ENCODE peak calls at places on chromosomes 13 and 19, in seven cellular contexts. F is H9, R is heart left ventricle, N is fibroblast of lung, T is adrenal gland, B is AG04450, K is thoracic aorta. M is an unnamed sample.

GRCh38 chr13:60211548-60211947 is 47.8 kb upstream of the DIAPH3 start:
- DNase-seq in F (no peak), K (no peak), T (no peak), B (no peak), N (no peak), R (no peak), M (no peak)

GRCh38 chr13:110130431-110130830 is 176.5 kb downstream of the COL4A1 start:
- DNase-seq in F (no peak), R (no peak), B (no peak), K (no peak), N (no peak), T (no peak), M (no peak)

GRCh38 chr13:112114391-112114790 is 47.4 kb downstream of the SOX1 start:
- DNase-seq in R (no peak), F (no peak), N (no peak), B (no peak), T (no peak), K (no peak), M (no peak)

GRCh38 chr13:111371211-111371610 is 50.8 kb downstream of the TEX29 start:
- DNase-seq in F (no peak), R (no peak), K (no peak), N (peak), T (no peak), B (no peak), M (peak)

GRCh38 chr13:37139356-37139755 is 33.9 kb upstream of the CSNK1A1L start:
- DNase-seq in K (no peak), F (no peak), T (no peak), R (no peak), N (no peak), B (no peak), M (no peak)

GRCh38 chr19:35264281-35265125 is 4.3 kb upstream of the USF2 start:
- DNase-seq in F (peak), T (peak), B (no peak), K (no peak), N (no peak), R (no peak), M (no peak)

GRCh38 chr19:11194657-11195056 is 2.7 kb downstream of the KANK2 start:
- DNase-seq in K (no peak), R (no peak), T (no peak), F (no peak), N (peak), B (no peak), M (no peak)

GRCh38 chr13:31781064-31781463 is 41.7 kb downstream of the RXFP2 start:
- DNase-seq in B (no peak), R (no peak), K (no peak), T (no peak), F (no peak), N (no peak), M (no peak)

GRCh38 chr13:30726192-30726591 is 9.2 kb upstream of the ALOX5AP start:
- DNase-seq in R (no peak), K (no peak), N (no peak), T (no peak), F (no peak), B (no peak), M (no peak)

GRCh38 chr19:52270266-52270885 is 989 bp downstream of the ZNF766 start:
- DNase-seq in R (no peak), K (no peak), N (no peak), B (no peak), F (no peak), T (no peak), M (peak)

GRCh38 chr13:48185018-48185417 is 48.0 kb upstream of the ITM2B start:
- DNase-seq in B (no peak), R (no peak), T (no peak), N (peak), K (no peak), F (no peak), M (no peak)

GRCh38 chr13:79779761-79780160 is 298.8 kb downstream of the NDFIP2 start:
- DNase-seq in K (no peak), R (no peak), B (no peak), F (no peak), T (peak), N (peak), M (peak)

GRCh38 chr13:109862627-109863026 is 76.2 kb upstream of the IRS2 start:
- DNase-seq in N (peak), R (no peak), F (no peak), K (no peak), B (no peak), T (no peak), M (no peak)

GRCh38 chr19:23062921-23063320 is 53.9 kb upstream of the ZNF730 start:
- DNase-seq in R (no peak), K (no peak), T (no peak), F (no peak), B (no peak), N (no peak), M (no peak)

GRCh38 chr13:97911311-97912138 is 42.0 kb upstream of the IPO5 start:
- DNase-seq in F (peak), B (no peak), N (no peak), R (no peak), K (no peak), T (no peak), M (peak)

GRCh38 chr13:27211771-27212364 is 39.5 kb upstream of the RPL21 start:
- DNase-seq in K (no peak), B (peak), F (no peak), R (no peak), T (peak), N (peak), M (no peak)

GRCh38 chr19:30649934-30650614 is 277.9 kb downstream of the ZNF536 start:
- DNase-seq in K (no peak), T (peak), N (peak), F (no peak), B (no peak), R (no peak), M (peak)

GRCh38 chr19:5430237-5430636 is 25.0 kb upstream of the ZNRF4 start:
- DNase-seq in N (no peak), R (no peak), B (no peak), K (no peak), T (no peak), F (peak), M (no peak)

GRCh38 chr19:23399443-23399842 is 4.2 kb upstream of the ZNF91 start:
- DNase-seq in K (no peak), T (no peak), R (no peak), N (no peak), F (no peak), B (no peak), M (no peak)

GRCh38 chr19:18433735-18434398 is 4.1 kb downstream of the ISYNA1 start:
- DNase-seq in K (no peak), T (no peak), B (no peak), R (no peak), F (peak), N (no peak), M (peak)

GRCh38 chr13:31073859-31074718 is 87.6 kb downstream of the HSPH1 start:
- DNase-seq in B (no peak), R (no peak), K (no peak), T (no peak), F (no peak), N (peak), M (no peak)

GRCh38 chr13:42815686-42816085 is 34.3 kb downstream of the FAM216B start:
- DNase-seq in B (no peak), N (peak), T (no peak), R (no peak), F (no peak), K (no peak), M (no peak)

GRCh38 chr13:39257642-39258041 is 219.4 kb downstream of the NHLRC3 start:
- DNase-seq in F (no peak), N (no peak), K (no peak), T (no peak), R (peak), B (no peak), M (no peak)

GRCh38 chr19:39237200-39238184 is 7.3 kb downstream of the IFNL3 start:
- DNase-seq in T (no peak), B (no peak), N (no peak), K (no peak), F (peak), R (no peak), M (peak)

GRCh38 chr19:3565177-3565576 is 7.6 kb upstream of the HMG20B start:
- DNase-seq in B (no peak), R (no peak), N (no peak), K (no peak), T (no peak), F (no peak), M (no peak)

DNA sequence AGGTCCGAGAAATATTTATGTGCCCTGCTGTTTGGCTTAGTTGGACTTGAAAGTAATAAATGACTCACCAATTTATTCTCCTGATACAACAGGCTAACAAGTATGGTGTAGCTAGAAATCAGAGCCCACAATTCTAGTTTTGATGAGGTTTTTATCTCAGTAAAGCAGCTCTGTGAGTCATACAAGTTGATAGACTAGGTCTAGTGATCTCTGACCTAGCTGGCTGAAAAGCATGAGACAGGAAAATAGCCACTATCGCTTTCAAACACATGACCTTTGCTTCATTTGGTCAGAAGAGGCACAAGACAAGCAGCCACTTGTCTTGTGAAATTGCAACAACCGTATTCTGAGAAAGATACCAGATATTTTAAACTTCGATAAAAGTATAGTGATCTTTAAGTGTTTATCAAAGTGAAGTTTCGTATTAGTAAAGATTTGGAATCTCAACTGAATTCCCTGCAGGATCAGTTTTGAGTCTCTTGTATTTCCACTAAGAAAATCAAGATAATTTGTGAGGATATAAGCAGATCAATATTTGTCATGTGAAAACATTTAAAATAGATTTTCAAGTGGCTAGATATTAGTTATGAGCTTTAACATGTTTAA is 126.7 kb downstream of the MAB21L1 start:
- DNase-seq in R (peak), B (no peak), T (no peak), F (no peak), K (no peak), N (peak), M (no peak)
- H3K27ac ChIP-seq in R (peak), B (no peak), T (no peak), F (no peak), K (no peak), N (no peak), M (no peak)

DNA sequence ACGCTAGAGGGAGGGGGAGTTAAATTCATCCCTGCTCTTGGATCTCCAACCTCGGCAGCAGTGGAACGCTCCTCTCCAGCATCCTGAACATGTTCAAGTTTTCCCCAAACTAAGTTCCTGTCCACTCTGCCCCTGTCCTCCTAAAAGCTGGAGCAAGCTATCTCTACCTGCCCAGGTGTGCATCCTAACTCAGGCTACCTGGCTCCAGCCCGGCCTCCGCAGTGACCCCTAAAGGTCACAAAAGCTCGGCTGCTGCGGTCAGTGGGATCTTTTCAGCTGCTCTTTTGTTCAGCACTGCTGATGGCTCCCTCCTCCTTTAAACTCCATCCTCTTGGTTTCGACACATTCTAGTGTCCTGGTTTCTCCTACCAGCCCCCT is 1.4 kb downstream of the DCUN1D2 start:
- DNase-seq in T (no peak), N (peak), K (no peak), R (no peak), F (peak), B (no peak), M (no peak)
- TF ChIP-seq CTCF in T (no peak), N (no peak), K (no peak), R (no peak), F (peak), B (no peak), M (no peak)

DNA sequence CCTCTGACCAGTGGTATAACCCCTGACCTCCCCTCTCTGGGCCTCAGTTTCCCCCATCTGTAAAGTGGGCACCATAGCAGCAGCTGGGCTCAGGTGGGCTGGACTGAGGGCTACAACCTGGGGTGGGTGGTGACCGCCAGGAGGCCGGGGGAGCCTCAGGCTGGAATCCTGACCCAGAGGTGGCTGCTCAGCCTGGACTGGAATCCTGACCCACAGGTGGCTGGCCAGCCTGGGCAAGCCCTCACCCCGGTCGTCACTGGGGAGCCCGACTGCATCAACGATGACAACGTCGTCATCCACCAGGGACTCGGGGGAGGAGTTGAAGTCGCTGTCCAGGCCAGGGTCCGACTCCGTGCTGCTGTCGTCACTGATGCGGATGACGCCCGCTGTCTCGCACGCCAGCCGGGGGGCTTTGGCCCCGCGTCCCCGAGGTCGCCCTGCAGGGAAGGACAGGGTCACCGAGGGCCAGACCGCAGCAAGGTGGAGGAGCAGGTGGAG is 10.2 kb downstream of the GPX4 start:
- DNase-seq in N (no peak), T (no peak), R (no peak), K (no peak), B (no peak), F (no peak), M (no peak)
- H3K27ac ChIP-seq in N (peak), T (peak), R (peak), K (peak), B (peak), F (no peak), M (peak)

GRCh38 chr13:82477436-82477835 is 1404.8 kb downstream of the SLITRK1 start:
- DNase-seq in K (no peak), B (no peak), R (no peak), F (no peak), T (no peak), N (no peak), M (no peak)

GRCh38 chr13:82480415-82480814 is 1401.9 kb downstream of the SLITRK1 start:
- DNase-seq in T (no peak), K (no peak), R (no peak), F (no peak), B (no peak), N (no peak), M (no peak)
- TF ChIP-seq CTCF in T (no peak), K (no peak), R (no peak), F (peak), B (peak), N (no peak), M (no peak)

GRCh38 chr19:41903161-41903953 is 20.4 kb downstream of the ARHGEF1 start:
- DNase-seq in N (no peak), T (no peak), B (no peak), F (no peak), R (no peak), K (no peak), M (no peak)
- H3K27ac ChIP-seq in N (no peak), T (no peak), B (no peak), F (no peak), R (no peak), K (no peak), M (no peak)

DNA sequence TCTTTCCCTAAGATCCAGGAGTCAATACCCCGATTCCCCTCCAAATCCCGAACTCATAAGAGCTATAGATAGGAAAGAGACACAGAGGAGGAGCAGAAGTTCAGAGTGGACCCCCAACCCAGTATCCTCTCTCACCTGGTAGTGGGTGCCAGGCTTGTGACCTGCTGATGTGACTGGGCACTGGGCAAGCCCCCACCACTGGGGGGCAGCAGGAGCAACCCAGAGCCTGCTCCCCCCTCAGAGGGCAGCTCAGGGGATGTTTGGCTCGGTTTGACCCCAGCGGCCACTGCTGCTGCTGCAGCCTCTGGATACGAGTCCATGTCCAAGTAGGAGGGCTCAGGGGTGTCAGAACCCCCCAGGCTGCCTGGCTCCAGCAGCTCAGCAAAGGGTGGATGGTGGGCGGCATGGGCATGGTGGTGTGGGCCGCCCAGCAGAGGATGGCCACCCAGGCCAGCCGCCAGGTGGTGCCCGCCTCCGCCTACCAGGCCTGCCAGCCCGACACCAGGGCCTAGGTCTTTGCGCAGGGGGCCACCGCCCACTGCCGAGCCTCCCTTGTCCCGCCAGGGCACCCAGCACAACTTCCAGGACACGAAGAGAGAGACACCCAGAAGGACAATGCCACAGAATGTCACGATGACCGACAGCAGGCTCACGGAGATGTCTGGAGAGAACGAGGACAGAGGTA is 7.4 kb downstream of the SYT3 start:
- DNase-seq in N (no peak), K (no peak), B (no peak), F (no peak), R (no peak), T (no peak), M (no peak)
- TF ChIP-seq CTCF in N (no peak), K (no peak), B (no peak), F (peak), R (no peak), T (no peak), M (no peak)

GRCh38 chr13:91311491-91311890 is 36.0 kb upstream of the MIR17HG start:
- DNase-seq in R (no peak), F (no peak), K (no peak), N (no peak), B (no peak), T (no peak), M (no peak)

GRCh38 chr13:91305652-91306051 is 41.8 kb upstream of the MIR17HG start:
- DNase-seq in N (no peak), K (no peak), F (no peak), R (no peak), T (no peak), B (no peak), M (no peak)

GRCh38 chr13:91308299-91308698 is 39.2 kb upstream of the MIR17HG start:
- DNase-seq in K (no peak), N (no peak), F (no peak), T (no peak), B (no peak), R (no peak), M (no peak)

GRCh38 chr13:91304740-91305139 is 42.7 kb upstream of the MIR17HG start:
- DNase-seq in R (no peak), K (no peak), N (peak), T (no peak), B (no peak), F (no peak), M (no peak)

GRCh38 chr13:91307887-91308286 is 39.6 kb upstream of the MIR17HG start:
- DNase-seq in F (no peak), B (no peak), K (no peak), T (no peak), N (no peak), R (no peak), M (no peak)
- H3K27ac ChIP-seq in F (no peak), B (no peak), K (no peak), T (no peak), N (no peak), R (no peak), M (no peak)

DNA sequence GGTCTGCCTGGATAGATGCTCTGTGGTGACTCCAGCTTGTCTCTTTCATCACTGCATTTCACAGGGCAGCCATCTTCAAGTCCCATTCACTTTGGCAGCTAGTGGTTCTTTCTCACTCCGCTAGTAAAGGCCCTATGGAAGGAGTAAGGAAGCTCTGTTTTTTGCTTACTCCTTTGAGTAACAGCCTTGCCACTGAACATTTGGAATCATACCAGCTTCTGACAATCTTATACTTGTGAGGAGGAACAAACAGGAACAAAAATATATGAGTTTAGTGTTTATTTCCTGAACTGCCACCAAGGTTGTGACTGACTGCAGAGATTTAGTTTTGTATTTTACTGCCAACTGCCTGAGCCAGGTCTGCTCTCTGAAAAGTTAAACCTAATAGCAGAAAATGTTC is 38.7 kb downstream of the KCTD4 start:
- DNase-seq in F (no peak), T (no peak), B (no peak), N (peak), R (no peak), K (no peak), M (no peak)
- TF ChIP-seq CTCF in F (no peak), T (no peak), B (no peak), N (no peak), R (no peak), K (no peak), M (no peak)

DNA sequence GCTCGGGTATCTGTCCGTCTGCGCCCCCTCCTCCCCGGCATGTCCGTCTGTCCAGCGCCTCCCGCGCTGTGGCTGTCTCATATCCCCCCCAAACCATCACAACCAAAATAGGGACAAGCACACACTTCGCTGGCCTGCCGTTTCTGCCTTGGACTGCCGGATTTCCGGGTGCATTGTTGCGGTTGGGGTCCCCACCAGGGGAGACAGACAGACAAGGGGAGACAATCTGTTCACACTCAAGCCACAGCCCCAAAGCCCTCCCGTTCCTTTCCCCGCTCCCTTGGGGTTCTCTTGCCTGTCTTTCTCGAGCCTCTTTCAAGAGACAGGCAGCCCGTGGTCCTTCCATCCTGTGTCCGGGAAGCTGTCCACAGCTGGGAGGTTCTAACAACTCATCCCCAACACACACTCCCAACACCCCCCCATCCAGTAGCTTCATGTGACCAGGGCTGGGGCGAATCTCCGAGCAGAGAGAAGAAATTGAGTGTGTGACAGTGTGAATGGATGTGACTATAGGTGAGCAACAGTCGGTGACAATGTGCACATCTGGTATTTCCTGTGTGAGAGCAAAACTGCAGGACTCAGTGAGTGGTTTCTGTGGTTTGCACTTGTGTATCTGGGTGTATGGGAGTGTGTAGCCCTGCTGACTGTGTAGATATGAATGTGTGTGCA is 16.5 kb upstream of the FOSB start:
- DNase-seq in F (no peak), T (peak), B (no peak), K (no peak), R (peak), N (peak), M (peak)
- H3K27ac ChIP-seq in F (no peak), T (no peak), B (peak), K (peak), R (peak), N (peak), M (peak)

GRCh38 chr19:1112254-1113208 is 8.7 kb downstream of the GPX4 start:
- DNase-seq in K (no peak), N (no peak), R (no peak), T (peak), B (no peak), F (peak), M (no peak)
- TF ChIP-seq CTCF in K (no peak), N (no peak), R (no peak), T (no peak), B (no peak), F (no peak), M (no peak)